ENCODE peak calls at places on chromosomes 3 and 15, in six cellular contexts. One of them, this sample, is unnamed.

GRCh38 chr3:145952541-145952940 is 208.4 kb downstream of the PLOD2 start:
- DNase-seq in fibroblast of the aortic adventitia: peak
- DNase-seq in iPS-NIHi11: no peak
- DNase-seq in activated CD8-positive, alpha-beta memory T cell treated with anti-CD3 and anti-CD28 coated beads for 48 hours: no peak
- DNase-seq in GM18507: no peak
- DNase-seq in left cardiac atrium: no peak
- DNase-seq in this sample: no peak

GRCh38 chr3:163936557-163936956 is 1141.7 kb downstream of the SI start:
- DNase-seq in fibroblast of the aortic adventitia: no peak
- DNase-seq in iPS-NIHi11: no peak
- DNase-seq in activated CD8-positive, alpha-beta memory T cell treated with anti-CD3 and anti-CD28 coated beads for 48 hours: no peak
- DNase-seq in GM18507: no peak
- DNase-seq in left cardiac atrium: no peak
- DNase-seq in this sample: no peak

GRCh38 chr3:184315871-184316661 is 1.7 kb downstream of the EIF4G1 start:
- DNase-seq in fibroblast of the aortic adventitia: no peak
- DNase-seq in iPS-NIHi11: no peak
- DNase-seq in activated CD8-positive, alpha-beta memory T cell treated with anti-CD3 and anti-CD28 coated beads for 48 hours: no peak
- DNase-seq in GM18507: no peak
- DNase-seq in left cardiac atrium: no peak
- DNase-seq in this sample: no peak

GRCh38 chr3:44525060-44525459 is 29.9 kb upstream of the ZKSCAN7 start:
- DNase-seq in fibroblast of the aortic adventitia: no peak
- DNase-seq in iPS-NIHi11: no peak
- DNase-seq in activated CD8-positive, alpha-beta memory T cell treated with anti-CD3 and anti-CD28 coated beads for 48 hours: no peak
- DNase-seq in GM18507: no peak
- DNase-seq in left cardiac atrium: no peak
- DNase-seq in this sample: no peak

GRCh38 chr3:13214847-13215472 is 141.7 kb upstream of the IQSEC1 start:
- DNase-seq in fibroblast of the aortic adventitia: no peak
- DNase-seq in iPS-NIHi11: no peak
- DNase-seq in activated CD8-positive, alpha-beta memory T cell treated with anti-CD3 and anti-CD28 coated beads for 48 hours: no peak
- DNase-seq in GM18507: no peak
- DNase-seq in left cardiac atrium: no peak
- DNase-seq in this sample: no peak

GRCh38 chr15:29883126-29883525 is 60.9 kb upstream of the TJP1 start:
- DNase-seq in fibroblast of the aortic adventitia: no peak
- DNase-seq in iPS-NIHi11: no peak
- DNase-seq in activated CD8-positive, alpha-beta memory T cell treated with anti-CD3 and anti-CD28 coated beads for 48 hours: no peak
- DNase-seq in GM18507: no peak
- DNase-seq in left cardiac atrium: no peak
- DNase-seq in this sample: no peak

GRCh38 chr15:79071901-79072300 is 18.7 kb downstream of the RASGRF1 start:
- DNase-seq in fibroblast of the aortic adventitia: peak
- DNase-seq in iPS-NIHi11: no peak
- DNase-seq in activated CD8-positive, alpha-beta memory T cell treated with anti-CD3 and anti-CD28 coated beads for 48 hours: no peak
- DNase-seq in GM18507: no peak
- DNase-seq in left cardiac atrium: no peak
- DNase-seq in this sample: no peak

GRCh38 chr3:9965200-9965875 is 13.1 kb upstream of the PRRT3 start:
- DNase-seq in fibroblast of the aortic adventitia: no peak
- DNase-seq in iPS-NIHi11: no peak
- DNase-seq in activated CD8-positive, alpha-beta memory T cell treated with anti-CD3 and anti-CD28 coated beads for 48 hours: no peak
- DNase-seq in GM18507: no peak
- DNase-seq in left cardiac atrium: no peak
- DNase-seq in this sample: no peak

GRCh38 chr3:15332405-15333098 is at the start of gene SH3BP5:
- DNase-seq in fibroblast of the aortic adventitia: peak
- DNase-seq in iPS-NIHi11: peak
- DNase-seq in activated CD8-positive, alpha-beta memory T cell treated with anti-CD3 and anti-CD28 coated beads for 48 hours: peak
- DNase-seq in GM18507: peak
- DNase-seq in left cardiac atrium: peak
- DNase-seq in this sample: peak

GRCh38 chr3:45978348-45978747 is 17.3 kb downstream of the FYCO1 start:
- DNase-seq in fibroblast of the aortic adventitia: no peak
- DNase-seq in iPS-NIHi11: no peak
- DNase-seq in activated CD8-positive, alpha-beta memory T cell treated with anti-CD3 and anti-CD28 coated beads for 48 hours: no peak
- DNase-seq in GM18507: no peak
- DNase-seq in left cardiac atrium: no peak
- DNase-seq in this sample: no peak

GRCh38 chr3:1677576-1678164 is 421.0 kb upstream of the CNTN4 start:
- DNase-seq in fibroblast of the aortic adventitia: no peak
- DNase-seq in iPS-NIHi11: no peak
- DNase-seq in activated CD8-positive, alpha-beta memory T cell treated with anti-CD3 and anti-CD28 coated beads for 48 hours: no peak
- DNase-seq in GM18507: no peak
- DNase-seq in left cardiac atrium: no peak
- DNase-seq in this sample: no peak

GRCh38 chr3:188583476-188584161 is 429.7 kb downstream of the LPP start:
- DNase-seq in fibroblast of the aortic adventitia: no peak
- DNase-seq in iPS-NIHi11: no peak
- DNase-seq in activated CD8-positive, alpha-beta memory T cell treated with anti-CD3 and anti-CD28 coated beads for 48 hours: no peak
- DNase-seq in GM18507: no peak
- DNase-seq in left cardiac atrium: no peak
- DNase-seq in this sample: peak

GRCh38 chr3:5767304-5767703 is 579.8 kb downstream of the EDEM1 start:
- DNase-seq in fibroblast of the aortic adventitia: no peak
- DNase-seq in iPS-NIHi11: no peak
- DNase-seq in activated CD8-positive, alpha-beta memory T cell treated with anti-CD3 and anti-CD28 coated beads for 48 hours: no peak
- DNase-seq in GM18507: no peak
- DNase-seq in left cardiac atrium: no peak
- DNase-seq in this sample: no peak

GRCh38 chr3:143972155-143972494 is 502 bp downstream of the DIPK2A start:
- DNase-seq in fibroblast of the aortic adventitia: no peak
- DNase-seq in iPS-NIHi11: no peak
- DNase-seq in activated CD8-positive, alpha-beta memory T cell treated with anti-CD3 and anti-CD28 coated beads for 48 hours: no peak
- DNase-seq in GM18507: no peak
- DNase-seq in left cardiac atrium: no peak
- DNase-seq in this sample: no peak

GRCh38 chr3:182135056-182135455 is 423.3 kb downstream of the SOX2 start:
- DNase-seq in fibroblast of the aortic adventitia: no peak
- DNase-seq in iPS-NIHi11: no peak
- DNase-seq in activated CD8-positive, alpha-beta memory T cell treated with anti-CD3 and anti-CD28 coated beads for 48 hours: no peak
- DNase-seq in GM18507: no peak
- DNase-seq in left cardiac atrium: no peak
- DNase-seq in this sample: no peak

GRCh38 chr3:77370413-77370812 is 330.5 kb downstream of the ROBO2 start:
- DNase-seq in fibroblast of the aortic adventitia: no peak
- DNase-seq in iPS-NIHi11: no peak
- DNase-seq in activated CD8-positive, alpha-beta memory T cell treated with anti-CD3 and anti-CD28 coated beads for 48 hours: no peak
- DNase-seq in GM18507: no peak
- DNase-seq in left cardiac atrium: no peak
- DNase-seq in this sample: no peak

GRCh38 chr3:123870033-123870432 is 14.1 kb downstream of the MYLK start:
- DNase-seq in fibroblast of the aortic adventitia: no peak
- DNase-seq in iPS-NIHi11: no peak
- DNase-seq in activated CD8-positive, alpha-beta memory T cell treated with anti-CD3 and anti-CD28 coated beads for 48 hours: no peak
- DNase-seq in GM18507: no peak
- DNase-seq in left cardiac atrium: no peak
- DNase-seq in this sample: no peak

GRCh38 chr15:73284073-73284472 is 84.7 kb downstream of the HCN4 start:
- DNase-seq in fibroblast of the aortic adventitia: peak
- DNase-seq in iPS-NIHi11: no peak
- DNase-seq in activated CD8-positive, alpha-beta memory T cell treated with anti-CD3 and anti-CD28 coated beads for 48 hours: no peak
- DNase-seq in GM18507: no peak
- DNase-seq in left cardiac atrium: no peak
- DNase-seq in this sample: no peak

GRCh38 chr3:58272891-58273290 is 33.2 kb upstream of the RPP14 start:
- DNase-seq in fibroblast of the aortic adventitia: peak
- DNase-seq in iPS-NIHi11: no peak
- DNase-seq in activated CD8-positive, alpha-beta memory T cell treated with anti-CD3 and anti-CD28 coated beads for 48 hours: no peak
- DNase-seq in GM18507: no peak
- DNase-seq in left cardiac atrium: no peak
- DNase-seq in this sample: no peak

GRCh38 chr3:190973760-190974159 is 111.3 kb upstream of the GMNC start:
- DNase-seq in fibroblast of the aortic adventitia: no peak
- DNase-seq in iPS-NIHi11: no peak
- DNase-seq in activated CD8-positive, alpha-beta memory T cell treated with anti-CD3 and anti-CD28 coated beads for 48 hours: no peak
- DNase-seq in GM18507: no peak
- DNase-seq in left cardiac atrium: no peak
- DNase-seq in this sample: no peak

GRCh38 chr3:117104381-117104780 is 394.8 kb downstream of the TUSC7 start:
- DNase-seq in fibroblast of the aortic adventitia: peak
- DNase-seq in iPS-NIHi11: no peak
- DNase-seq in activated CD8-positive, alpha-beta memory T cell treated with anti-CD3 and anti-CD28 coated beads for 48 hours: no peak
- DNase-seq in GM18507: no peak
- DNase-seq in left cardiac atrium: no peak
- DNase-seq in this sample: no peak

GRCh38 chr15:70156781-70157261 is 59.1 kb upstream of the TLE3 start:
- DNase-seq in fibroblast of the aortic adventitia: peak
- DNase-seq in iPS-NIHi11: no peak
- DNase-seq in activated CD8-positive, alpha-beta memory T cell treated with anti-CD3 and anti-CD28 coated beads for 48 hours: no peak
- DNase-seq in GM18507: no peak
- DNase-seq in left cardiac atrium: peak
- DNase-seq in this sample: no peak

GRCh38 chr15:31489801-31490646 is 163.4 kb downstream of the KLF13 start:
- DNase-seq in fibroblast of the aortic adventitia: peak
- DNase-seq in iPS-NIHi11: peak
- DNase-seq in activated CD8-positive, alpha-beta memory T cell treated with anti-CD3 and anti-CD28 coated beads for 48 hours: no peak
- DNase-seq in GM18507: peak
- DNase-seq in left cardiac atrium: no peak
- DNase-seq in this sample: no peak

GRCh38 chr15:66940368-66940767 is 125.0 kb upstream of the SMAD3 start:
- DNase-seq in fibroblast of the aortic adventitia: no peak
- DNase-seq in iPS-NIHi11: no peak
- DNase-seq in activated CD8-positive, alpha-beta memory T cell treated with anti-CD3 and anti-CD28 coated beads for 48 hours: no peak
- DNase-seq in GM18507: peak
- DNase-seq in left cardiac atrium: no peak
- DNase-seq in this sample: peak

This sample was measured in stimulated activated naive B cell treated with anti-CD40 and anti-IgM and Interleukin-4, amounts not matched to agents 10 μg/mL and 1 μg/mL and 100 μg/mL, for 72 hours.